ENCODE peak calls at places on chromosomes 6 and 20, in eight cellular contexts. R is activated CD4-positive, alpha-beta T cell treated with anti-CD3 and anti-CD28 coated beads, Interleukin-2, amount 50 U/mL, for 1 hour; O is heart left ventricle; G is A172; S is stimulated activated CD4-positive, alpha-beta T cell treated with anti-CD3 and anti-CD28 coated beads, Interleukin-12 subunit alpha, Interleukin-12 subunit beta, amount 100 ng/mL, for 48 hours; E is cardiac fibroblast; W is NCI-H2029; L is CD8-positive, alpha-beta memory T cell. Q is an unnamed sample.

GRCh38 chr6:147204060-147204785 is at the start of gene STXBP5:
- DNase-seq in R (peak; percentile 30), O (peak; percentile 82), G (peak; percentile 17), S (no peak), E (peak; percentile 60), W (peak; percentile 6), L (peak; percentile 30), Q (peak; percentile 81)

GRCh38 chr6:52534363-52534762 is 42.5 kb downstream of the TRAM2 start:
- DNase-seq in R (no peak), O (no peak), G (no peak), S (no peak), E (no peak), W (no peak), L (no peak), Q (no peak)

GRCh38 chr6:99151634-99152344 is 197.7 kb downstream of the FAXC start:
- DNase-seq in R (peak; percentile 11), O (no peak), G (peak; percentile 13), S (peak; percentile 22), E (peak; percentile 10), W (no peak), L (no peak), Q (peak; percentile 69)

GRCh38 chr20:32462900-32463641 is 104.9 kb downstream of the ASXL1 start:
- DNase-seq in R (no peak), O (peak; percentile 49), G (no peak), S (no peak), E (no peak), W (no peak), L (no peak), Q (no peak)

GRCh38 chr20:49916146-49917002 is 1.0 kb upstream of the SPATA2 start:
- DNase-seq in R (no peak), O (no peak), G (peak; percentile 42), S (no peak), E (peak; percentile 52), W (peak; percentile 84), L (no peak), Q (peak; percentile 95)

GRCh38 chr6:38337819-38338465 is 301.8 kb downstream of the BTBD9 start:
- DNase-seq in R (no peak), O (no peak), G (peak; percentile 26), S (no peak), E (peak; percentile 78), W (no peak), L (no peak), Q (peak; percentile 4)

GRCh38 chr6:149128489-149129145 is 188.9 kb upstream of the TAB2 start:
- DNase-seq in R (peak; percentile 18), O (no peak), G (no peak), S (no peak), E (no peak), W (no peak), L (no peak), Q (no peak)

GRCh38 chr6:169362501-169363121 is 109.0 kb upstream of the THBS2 start:
- DNase-seq in R (no peak), O (no peak), G (no peak), S (no peak), E (peak; percentile 16), W (no peak), L (no peak), Q (no peak)

GRCh38 chr6:136728033-136728939 is 64.0 kb downstream of the MAP3K5 start:
- DNase-seq in R (no peak), O (no peak), G (no peak), S (no peak), E (no peak), W (no peak), L (no peak), Q (no peak)

GRCh38 chr6:19415605-19416326 is 421.4 kb upstream of the ID4 start:
- DNase-seq in R (no peak), O (no peak), G (peak; percentile 67), S (no peak), E (peak; percentile 76), W (no peak), L (no peak), Q (peak; percentile 29)

GRCh38 chr6:145814035-145814500 is 527 bp downstream of the FBXO30 start:
- DNase-seq in R (peak; percentile 2), O (peak; percentile 71), G (peak; percentile 43), S (no peak), E (peak; percentile 64), W (no peak), L (peak; percentile 3), Q (peak; percentile 71)

GRCh38 chr20:23344336-23344735 is 6.3 kb upstream of the NXT1 start:
- DNase-seq in R (no peak), O (no peak), G (no peak), S (no peak), E (no peak), W (no peak), L (no peak), Q (no peak)

GRCh38 chr6:72363844-72364740 is 257.8 kb upstream of the KCNQ5 start:
- DNase-seq in R (no peak), O (no peak), G (peak; percentile 95), S (no peak), E (peak; percentile 90), W (no peak), L (no peak), Q (no peak)

GRCh38 chr6:89208551-89208950 is 8.6 kb downstream of the GABRR1 start:
- DNase-seq in R (no peak), O (no peak), G (no peak), S (no peak), E (no peak), W (no peak), L (no peak), Q (no peak)

GRCh38 chr6:93389192-93389591 is 30.2 kb downstream of the EPHA7 start:
- DNase-seq in R (no peak), O (no peak), G (no peak), S (no peak), E (no peak), W (peak; percentile 73), L (no peak), Q (no peak)

GRCh38 chr6:164013480-164014208 is 599.1 kb downstream of the QKI start:
- DNase-seq in R (no peak), O (no peak), G (no peak), S (no peak), E (no peak), W (no peak), L (no peak), Q (no peak)

GRCh38 chr6:43698584-43699349 is 11.2 kb upstream of the MRPS18A start:
- DNase-seq in R (no peak), O (no peak), G (no peak), S (no peak), E (peak; percentile 65), W (peak; percentile 78), L (no peak), Q (peak; percentile 16)

GRCh38 chr6:69343856-69344255 is 453.0 kb downstream of the LMBRD1 start:
- DNase-seq in R (no peak), O (no peak), G (no peak), S (no peak), E (no peak), W (no peak), L (no peak), Q (no peak)

GRCh38 chr20:12090920-12091319 is 173.2 kb downstream of the BTBD3 start:
- DNase-seq in R (no peak), O (no peak), G (no peak), S (no peak), E (no peak), W (no peak), L (no peak), Q (no peak)

GRCh38 chr20:17679786-17680127 is 2.3 kb downstream of the RRBP1 start:
- DNase-seq in R (no peak), O (no peak), G (no peak), S (no peak), E (no peak), W (no peak), L (no peak), Q (no peak)

GRCh38 chr20:1484438-1485120 is 6.6 kb downstream of the SIRPB2 start:
- DNase-seq in R (no peak), O (no peak), G (no peak), S (no peak), E (peak; percentile 41), W (no peak), L (no peak), Q (no peak)

GRCh38 chr6:109687271-109687721 is 3.7 kb downstream of the AK9 start:
- DNase-seq in R (no peak), O (no peak), G (peak; percentile 95), S (no peak), E (peak; percentile 97), W (peak; percentile 79), L (no peak), Q (no peak)

Q was measured in HT-29.